ENCODE peak calls at places on chromosome 1, in five cellular contexts. One of them, this sample, is unnamed.

GRCh38 chr1:158613764-158614163 is 8.7 kb downstream of the OR10Z1 start:
- DNase-seq in neural crest cell: no peak
- DNase-seq in GM06990: no peak
- DNase-seq in A549: no peak
- DNase-seq in CD4-positive, alpha-beta T cell: no peak
- DNase-seq in this sample: no peak

GRCh38 chr1:246683521-246683920 is 40.7 kb upstream of the SCCPDH start:
- DNase-seq in neural crest cell: no peak
- DNase-seq in GM06990: no peak
- DNase-seq in A549: no peak
- DNase-seq in CD4-positive, alpha-beta T cell: no peak
- DNase-seq in this sample: no peak

GRCh38 chr1:7299329-7299799 is 471.7 kb upstream of the VAMP3 start:
- DNase-seq in A549: peak
- DNase-seq in GM06990: no peak
- DNase-seq in CD4-positive, alpha-beta T cell: no peak
- DNase-seq in neural crest cell: no peak
- DNase-seq in this sample: no peak

GRCh38 chr1:187070076-187070475 is 241.3 kb downstream of the PLA2G4A start:
- DNase-seq in GM06990: no peak
- DNase-seq in A549: no peak
- DNase-seq in CD4-positive, alpha-beta T cell: no peak
- DNase-seq in neural crest cell: no peak
- DNase-seq in this sample: no peak

GRCh38 chr1:107669996-107670395 is 295.0 kb downstream of the VAV3 start:
- DNase-seq in A549: no peak
- DNase-seq in CD4-positive, alpha-beta T cell: no peak
- DNase-seq in neural crest cell: no peak
- DNase-seq in GM06990: no peak
- DNase-seq in this sample: no peak

GRCh38 chr1:173050865-173051264 is at the start of gene TNFSF18:
- DNase-seq in neural crest cell: no peak
- DNase-seq in GM06990: no peak
- DNase-seq in A549: no peak
- DNase-seq in CD4-positive, alpha-beta T cell: no peak
- DNase-seq in this sample: no peak

GRCh38 chr1:23777979-23778814 is at the start of gene PITHD1:
- DNase-seq in GM06990: peak
- DNase-seq in A549: peak
- DNase-seq in neural crest cell: peak
- DNase-seq in CD4-positive, alpha-beta T cell: peak
- DNase-seq in this sample: peak

GRCh38 chr1:235215453-235215852 is 54.4 kb upstream of the RBM34 start:
- DNase-seq in A549: no peak
- DNase-seq in neural crest cell: no peak
- DNase-seq in GM06990: no peak
- DNase-seq in CD4-positive, alpha-beta T cell: no peak
- DNase-seq in this sample: no peak

GRCh38 chr1:85677656-85678055 is 30.6 kb downstream of the ZNHIT6 start:
- DNase-seq in CD4-positive, alpha-beta T cell: no peak
- DNase-seq in neural crest cell: no peak
- DNase-seq in GM06990: no peak
- DNase-seq in A549: no peak
- DNase-seq in this sample: no peak

DNA sequence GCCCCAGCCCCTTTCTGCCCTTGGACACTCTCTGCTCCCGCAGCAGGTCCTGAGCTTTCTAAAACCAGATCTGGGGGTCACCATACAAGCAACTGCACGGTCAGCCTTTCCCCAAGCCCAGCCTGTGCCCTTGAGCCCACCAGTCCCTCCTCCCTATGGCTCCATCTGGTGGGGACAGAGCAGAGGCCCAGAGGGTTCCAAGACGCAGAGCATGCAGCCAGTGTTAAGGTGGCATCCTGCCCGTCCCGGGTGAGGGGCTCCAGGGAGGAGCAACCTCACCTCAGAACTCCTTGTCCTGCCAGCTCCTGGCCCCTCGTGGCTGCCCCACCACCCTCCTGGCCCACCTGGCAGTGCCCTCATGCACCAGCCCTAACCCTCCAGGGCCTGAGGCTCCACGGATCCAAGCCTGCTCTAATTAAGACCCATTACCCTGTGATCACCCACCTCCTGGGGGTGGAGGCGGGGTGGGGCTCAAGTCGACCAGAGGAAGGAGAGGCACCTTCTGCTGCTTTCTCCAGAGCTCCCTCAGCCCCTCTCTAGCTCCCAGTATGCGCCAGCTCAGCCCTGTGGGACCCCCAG is 8.5 kb downstream of the CHD5 start:
- DNase-seq in GM06990: no peak
- DNase-seq in neural crest cell: peak
- DNase-seq in A549: peak
- DNase-seq in CD4-positive, alpha-beta T cell: no peak
- DNase-seq in this sample: no peak
- TF ChIP-seq CTCF in GM06990: peak
- TF ChIP-seq CTCF in neural crest cell: peak
- TF ChIP-seq CTCF in A549: peak
- TF ChIP-seq CTCF in CD4-positive, alpha-beta T cell: no peak
- TF ChIP-seq CTCF in this sample: peak

GRCh38 chr1:58248067-58248466 is 298.5 kb downstream of the OMA1 start:
- DNase-seq in CD4-positive, alpha-beta T cell: no peak
- DNase-seq in neural crest cell: no peak
- DNase-seq in GM06990: no peak
- DNase-seq in A549: no peak
- DNase-seq in this sample: no peak

GRCh38 chr1:58249371-58249728 is 297.2 kb downstream of the OMA1 start:
- DNase-seq in neural crest cell: no peak
- DNase-seq in A549: no peak
- DNase-seq in CD4-positive, alpha-beta T cell: no peak
- DNase-seq in GM06990: no peak
- DNase-seq in this sample: no peak

GRCh38 chr1:58250587-58250948 is 296.0 kb downstream of the OMA1 start:
- DNase-seq in A549: no peak
- DNase-seq in GM06990: peak
- DNase-seq in CD4-positive, alpha-beta T cell: no peak
- DNase-seq in neural crest cell: no peak
- DNase-seq in this sample: no peak

GRCh38 chr1:58249729-58250586 is 296.6 kb downstream of the OMA1 start:
- DNase-seq in neural crest cell: peak
- DNase-seq in GM06990: peak
- DNase-seq in CD4-positive, alpha-beta T cell: no peak
- DNase-seq in A549: no peak
- DNase-seq in this sample: no peak

GRCh38 chr1:58251415-58252073 is 295.0 kb downstream of the OMA1 start:
- DNase-seq in CD4-positive, alpha-beta T cell: no peak
- DNase-seq in A549: no peak
- DNase-seq in GM06990: no peak
- DNase-seq in neural crest cell: peak
- DNase-seq in this sample: no peak
- TF ChIP-seq CTCF in CD4-positive, alpha-beta T cell: no peak
- TF ChIP-seq CTCF in A549: no peak
- TF ChIP-seq CTCF in GM06990: peak
- TF ChIP-seq CTCF in neural crest cell: peak
- TF ChIP-seq CTCF in this sample: peak

GRCh38 chr1:154796303-154796892 is 73.7 kb downstream of the KCNN3 start:
- DNase-seq in CD4-positive, alpha-beta T cell: no peak
- DNase-seq in GM06990: no peak
- DNase-seq in A549: no peak
- DNase-seq in neural crest cell: no peak
- DNase-seq in this sample: no peak

GRCh38 chr1:154791292-154792278 is 78.5 kb downstream of the KCNN3 start:
- DNase-seq in neural crest cell: no peak
- DNase-seq in GM06990: peak
- DNase-seq in CD4-positive, alpha-beta T cell: peak
- DNase-seq in A549: no peak
- DNase-seq in this sample: no peak

GRCh38 chr1:154794608-154795007 is 75.5 kb downstream of the KCNN3 start:
- DNase-seq in A549: no peak
- DNase-seq in neural crest cell: no peak
- DNase-seq in GM06990: no peak
- DNase-seq in CD4-positive, alpha-beta T cell: no peak
- DNase-seq in this sample: no peak

GRCh38 chr1:154792899-154793298 is 77.2 kb downstream of the KCNN3 start:
- DNase-seq in CD4-positive, alpha-beta T cell: no peak
- DNase-seq in neural crest cell: no peak
- DNase-seq in GM06990: no peak
- DNase-seq in A549: no peak
- DNase-seq in this sample: no peak

GRCh38 chr1:154793674-154794073 is 76.4 kb downstream of the KCNN3 start:
- DNase-seq in neural crest cell: no peak
- DNase-seq in A549: no peak
- DNase-seq in CD4-positive, alpha-beta T cell: no peak
- DNase-seq in GM06990: no peak
- DNase-seq in this sample: no peak
- TF ChIP-seq CTCF in neural crest cell: no peak
- TF ChIP-seq CTCF in A549: no peak
- TF ChIP-seq CTCF in CD4-positive, alpha-beta T cell: no peak
- TF ChIP-seq CTCF in GM06990: no peak
- TF ChIP-seq CTCF in this sample: no peak

GRCh38 chr1:63973005-63973419 is 199.2 kb downstream of the ROR1 start:
- DNase-seq in A549: no peak
- DNase-seq in neural crest cell: no peak
- DNase-seq in CD4-positive, alpha-beta T cell: no peak
- DNase-seq in GM06990: no peak
- DNase-seq in this sample: no peak
- TF ChIP-seq CTCF in A549: no peak
- TF ChIP-seq CTCF in neural crest cell: no peak
- TF ChIP-seq CTCF in CD4-positive, alpha-beta T cell: no peak
- TF ChIP-seq CTCF in GM06990: no peak
- TF ChIP-seq CTCF in this sample: no peak

This sample was measured in D721Med.